ENCODE peak calls at places on chromosomes 3 and 15, in nine cellular contexts. H is natural killer cell, Z is AG04449, E is right atrium auricular region, J is WERI-Rb-1, X is uterus, R is A673, D is fibroblast of pulmonary artery, O is fibroblast of lung. M is an unnamed sample.

GRCh38 chr3:32972482-32973146 is 21.2 kb downstream of the CCR4 start:
- DNase-seq in O (no peak), X (no peak), D (no peak), J (no peak), R (no peak), Z (no peak), H (no peak), E (no peak), M (no peak)

GRCh38 chr15:56767315-56767714 is 34.0 kb upstream of the ZNF280D start:
- DNase-seq in R (no peak), Z (no peak), H (no peak), D (peak), O (no peak), E (no peak), X (no peak), J (no peak), M (no peak)

GRCh38 chr3:126968995-126969385 is 13.9 kb upstream of the PLXNA1 start:
- DNase-seq in H (no peak), R (no peak), Z (no peak), D (no peak), J (no peak), E (no peak), O (no peak), X (no peak), M (no peak)

GRCh38 chr3:115713247-115713646 is 89.9 kb downstream of the GAP43 start:
- DNase-seq in D (peak), H (no peak), J (peak), Z (no peak), R (peak), O (no peak), E (no peak), X (no peak), M (no peak)

GRCh38 chr15:63469984-63470383 is 34.4 kb upstream of the USP3 start:
- DNase-seq in O (no peak), R (no peak), J (no peak), Z (no peak), X (no peak), H (no peak), E (no peak), D (no peak), M (no peak)

GRCh38 chr3:278300-279064 is 81.9 kb downstream of the CHL1 start:
- DNase-seq in O (no peak), E (no peak), X (no peak), D (no peak), R (no peak), H (no peak), Z (no peak), J (no peak), M (no peak)

GRCh38 chr3:12879191-12879815 is 37.9 kb upstream of the RPL32 start:
- DNase-seq in H (no peak), O (no peak), R (no peak), X (no peak), E (no peak), D (no peak), J (no peak), Z (no peak), M (no peak)

GRCh38 chr3:32780735-32781210 is 37.0 kb upstream of the TRIM71 start:
- DNase-seq in E (peak), H (no peak), J (peak), O (peak), R (peak), X (no peak), Z (no peak), D (peak), M (peak)

GRCh38 chr3:11477286-11477935 is 166.3 kb downstream of the VGLL4 start:
- DNase-seq in X (peak), O (peak), D (peak), R (peak), H (no peak), J (no peak), Z (peak), E (no peak), M (no peak)

GRCh38 chr3:149356044-149356592 is 21.3 kb downstream of the TM4SF1 start:
- DNase-seq in X (no peak), H (no peak), R (no peak), J (no peak), D (peak), E (no peak), Z (no peak), O (peak), M (no peak)

GRCh38 chr15:85767785-85768529 is 26.8 kb downstream of the KLHL25 start:
- DNase-seq in R (no peak), Z (no peak), D (no peak), J (no peak), X (no peak), O (no peak), H (no peak), E (no peak), M (no peak)

GRCh38 chr15:99345242-99345641 is 94.0 kb downstream of the LRRC28 start:
- DNase-seq in D (no peak), Z (no peak), R (no peak), J (no peak), O (no peak), H (no peak), E (no peak), X (no peak), M (no peak)

GRCh38 chr15:99343208-99343607 is 91.9 kb downstream of the LRRC28 start:
- DNase-seq in E (no peak), J (no peak), O (no peak), D (no peak), R (no peak), Z (no peak), X (no peak), H (no peak), M (no peak)

GRCh38 chr15:99345832-99346462 is 94.7 kb downstream of the LRRC28 start:
- DNase-seq in X (no peak), D (no peak), J (no peak), O (no peak), E (no peak), R (no peak), Z (no peak), H (no peak), M (no peak)

GRCh38 chr15:99344639-99345038 is 93.4 kb downstream of the LRRC28 start:
- DNase-seq in J (no peak), Z (no peak), D (no peak), E (no peak), O (no peak), H (no peak), R (no peak), X (no peak), M (no peak)

GRCh38 chr15:99343836-99344551 is 92.7 kb downstream of the LRRC28 start:
- DNase-seq in J (peak), R (no peak), Z (no peak), X (peak), D (peak), H (no peak), O (no peak), E (no peak), M (no peak)
- TF ChIP-seq CTCF in J (peak), R (peak), Z (peak), X (peak), D (peak), H (no peak), O (peak), E (peak), M (peak)

GRCh38 chr3:35659808-35660207 is 20.5 kb downstream of the ARPP21 start:
- DNase-seq in R (peak), Z (no peak), X (no peak), J (peak), H (no peak), D (no peak), E (no peak), O (no peak), M (no peak)
- TF ChIP-seq CTCF in R (peak), Z (no peak), X (no peak), J (peak), H (no peak), D (no peak), E (peak), O (no peak), M (peak)

GRCh38 chr3:142975316-142975995 is 12.0 kb upstream of the PAQR9 start:
- DNase-seq in Z (no peak), R (no peak), H (no peak), J (no peak), D (no peak), X (no peak), O (no peak), E (no peak), M (no peak)
- TF ChIP-seq CTCF in Z (no peak), R (no peak), H (no peak), J (peak), D (no peak), X (no peak), O (no peak), E (no peak), M (no peak)

DNA sequence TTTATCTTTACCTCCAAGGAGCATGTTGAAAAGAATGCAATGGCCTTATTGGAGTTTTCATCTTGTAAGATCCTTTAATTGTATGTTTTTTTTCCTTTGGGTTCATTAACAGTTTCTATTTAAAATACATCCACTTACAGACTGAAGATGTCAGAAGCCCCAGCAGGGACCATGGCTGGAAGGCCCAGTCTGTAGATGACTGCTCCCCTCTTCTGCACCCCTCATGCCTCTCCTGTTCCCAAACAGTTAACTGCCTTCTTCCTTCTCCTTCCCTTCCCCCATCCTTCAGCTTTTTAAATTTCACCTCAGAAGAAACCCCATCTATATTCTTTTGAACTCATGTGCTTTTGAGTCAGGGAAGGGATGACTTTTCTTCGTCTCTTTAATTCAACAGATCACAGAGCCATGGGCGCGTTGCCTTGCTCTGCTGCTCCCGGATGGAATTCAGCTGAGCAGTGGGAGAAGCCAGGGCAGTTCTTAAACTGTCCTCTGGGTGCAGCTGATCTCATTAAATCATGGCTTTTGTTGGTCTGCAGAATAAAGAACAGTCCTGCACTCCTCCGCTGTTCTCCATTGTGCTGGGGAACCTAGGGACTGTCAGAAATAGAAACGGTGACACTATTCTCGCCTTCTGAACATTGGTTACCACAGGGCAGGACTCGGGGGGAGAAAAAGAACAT is 71.5 kb upstream of the EIF1B start:
- DNase-seq in E (no peak), Z (no peak), H (no peak), R (no peak), O (no peak), D (peak), X (no peak), J (peak), M (no peak)
- TF ChIP-seq CTCF in E (peak), Z (peak), H (no peak), R (no peak), O (no peak), D (peak), X (no peak), J (peak), M (peak)

DNA sequence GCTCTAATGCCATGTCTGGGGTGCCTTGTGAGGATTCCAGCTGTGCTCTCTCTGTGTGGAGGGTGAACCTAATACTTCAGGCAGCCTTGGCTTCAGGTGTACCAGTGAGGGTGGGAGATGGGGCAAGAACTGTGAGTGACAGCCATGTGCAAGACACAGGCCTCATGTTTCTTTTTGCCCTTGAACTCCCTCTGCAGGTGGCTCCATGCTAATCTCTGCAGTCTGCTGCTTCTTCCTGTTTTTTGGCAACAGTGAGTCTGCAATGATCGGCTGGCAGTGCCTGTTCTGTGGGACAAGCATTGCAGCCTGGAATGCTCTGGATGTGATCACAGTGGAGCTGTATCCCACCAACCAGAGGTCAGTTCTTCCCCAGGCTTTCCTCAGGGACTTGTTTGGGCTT is 189.3 kb downstream of the SV2B start:
- DNase-seq in R (peak), O (no peak), H (no peak), J (peak), E (no peak), X (no peak), D (no peak), Z (no peak), M (no peak)
- TF ChIP-seq CTCF in R (peak), O (no peak), H (no peak), J (peak), E (no peak), X (no peak), D (no peak), Z (no peak), M (no peak)

GRCh38 chr3:98039322-98040024 is 4.4 kb upstream of the GABRR3 start:
- DNase-seq in R (peak), J (peak), E (peak), X (peak), O (peak), Z (peak), H (peak), D (peak), M (no peak)
- TF ChIP-seq CTCF in R (peak), J (peak), E (peak), X (peak), O (peak), Z (peak), H (peak), D (peak), M (peak)

DNA sequence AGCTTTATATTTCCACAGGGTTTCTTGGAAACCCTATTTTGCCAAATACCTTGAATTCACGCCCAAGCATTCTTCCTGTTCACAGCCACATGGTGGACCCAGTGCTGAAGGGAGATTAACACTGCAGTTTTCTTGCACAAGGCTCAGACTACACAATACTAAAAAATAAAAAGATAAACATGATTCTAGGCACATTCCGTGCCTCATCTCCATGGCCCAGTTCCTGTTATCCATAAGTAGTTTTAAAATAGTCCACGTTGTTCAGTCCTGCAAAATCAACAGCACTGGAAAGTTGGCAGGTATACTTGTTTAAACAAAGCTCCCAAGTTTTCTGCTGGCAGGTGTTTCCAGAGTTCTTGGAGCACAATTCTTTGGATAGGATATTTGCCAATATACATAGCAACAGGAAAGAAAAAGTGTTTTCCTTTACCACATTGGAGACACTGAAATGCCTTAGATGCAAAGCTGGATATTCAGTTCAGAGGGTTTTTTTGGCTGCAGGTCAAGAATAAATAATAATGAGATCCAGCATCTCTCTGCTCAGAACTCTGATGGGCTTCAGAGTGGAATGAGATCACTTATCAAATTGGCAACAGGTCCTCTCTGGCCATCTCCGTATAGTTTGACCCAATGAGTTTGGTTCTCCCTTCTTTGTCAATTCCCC is 88.1 kb upstream of the TGFBR2 start:
- DNase-seq in R (no peak), O (peak), Z (no peak), X (peak), H (no peak), J (no peak), E (peak), D (peak), M (no peak)
- TF ChIP-seq CTCF in R (no peak), O (no peak), Z (no peak), X (no peak), H (no peak), J (no peak), E (peak), D (peak), M (no peak)

GRCh38 chr3:162491957-162492356 is 995.3 kb downstream of the OTOL1 start:
- DNase-seq in O (peak), H (no peak), X (no peak), Z (no peak), R (peak), D (peak), E (no peak), J (no peak), M (no peak)

GRCh38 chr3:162487138-162487537 is 990.5 kb downstream of the OTOL1 start:
- DNase-seq in R (no peak), X (no peak), H (no peak), E (no peak), J (no peak), D (peak), Z (no peak), O (no peak), M (no peak)

GRCh38 chr3:162489853-162490252 is 993.2 kb downstream of the OTOL1 start:
- DNase-seq in D (peak), J (no peak), E (no peak), O (no peak), Z (no peak), H (no peak), R (peak), X (no peak), M (no peak)

DNA sequence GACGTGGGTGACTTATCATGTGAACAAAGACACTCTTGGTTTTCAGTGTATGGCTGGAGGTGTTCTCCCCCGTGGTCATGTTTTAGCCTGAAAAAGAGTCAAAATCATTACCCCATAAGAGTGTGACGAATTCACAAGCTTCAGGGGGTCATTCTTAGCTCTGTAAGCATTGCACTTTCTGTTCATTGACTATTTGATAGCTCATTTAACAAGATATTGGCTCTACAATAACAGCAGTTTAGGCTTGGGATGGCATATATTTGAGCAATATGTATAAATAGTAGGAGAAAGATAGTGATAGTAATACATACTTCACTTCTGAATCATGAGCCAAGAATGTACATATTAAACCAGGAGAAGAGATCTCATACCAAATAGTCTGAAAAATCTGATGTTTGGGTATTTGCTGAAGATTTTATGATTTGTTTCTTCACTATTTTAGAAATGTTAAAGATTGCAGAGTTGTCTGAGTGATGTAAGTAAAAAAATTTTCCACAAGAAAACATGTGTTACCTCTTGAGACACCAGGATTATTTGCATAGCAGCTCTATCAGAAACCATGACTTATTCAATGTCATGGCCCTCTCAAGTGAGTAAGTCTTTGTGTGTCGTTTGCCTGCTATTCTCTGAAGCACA is 996.0 kb downstream of the OTOL1 start:
- DNase-seq in R (peak), J (no peak), O (peak), Z (peak), E (no peak), X (no peak), D (peak), H (no peak), M (no peak)
- TF ChIP-seq CTCF in R (no peak), J (no peak), O (no peak), Z (no peak), E (no peak), X (no peak), D (no peak), H (no peak), M (no peak)

M was measured in type B pancreatic cell.